ENCODE peak calls at places on chromosomes 11 and 22, in five cellular contexts. D is neuronal stem cell, Q is mesenchymal stem cell, S is IMR-90, I is mesendoderm. U is an unnamed sample.

GRCh38 chr11:87405843-87406242 is 368.1 kb downstream of the TMEM135 start:
- DNase-seq in D (no peak), Q (no peak), S (no peak), I (no peak), U (no peak)

GRCh38 chr11:118930152-118930712 is 4.5 kb upstream of the BCL9L start:
- DNase-seq in D (no peak), Q (peak), S (peak), I (peak), U (peak)

GRCh38 chr22:44667829-44668189 is 34.2 kb upstream of the PRR5 start:
- DNase-seq in D (no peak), Q (no peak), S (no peak), I (no peak), U (no peak)

GRCh38 chr11:94513091-94513490 is 830 bp downstream of the C11orf97 start:
- DNase-seq in D (no peak), Q (no peak), S (no peak), I (no peak), U (no peak)

GRCh38 chr11:44110231-44110679 is 14.8 kb downstream of the EXT2 start:
- DNase-seq in D (peak), Q (peak), S (peak), I (peak), U (peak)

GRCh38 chr11:1511937-1512496 is 25.4 kb upstream of the MOB2 start:
- DNase-seq in D (no peak), Q (no peak), S (no peak), I (no peak), U (no peak)

GRCh38 chr11:128599729-128600128 is 12.4 kb upstream of the ETS1 start:
- DNase-seq in D (no peak), Q (peak), S (peak), I (no peak), U (no peak)

GRCh38 chr11:111500481-111500880 is 11.7 kb downstream of the BTG4 start:
- DNase-seq in D (no peak), Q (no peak), S (no peak), I (no peak), U (no peak)

GRCh38 chr22:37095113-37095512 is 14.4 kb downstream of the TMPRSS6 start:
- DNase-seq in D (no peak), Q (no peak), S (no peak), I (no peak), U (no peak)

GRCh38 chr11:88320149-88320559 is 17.4 kb downstream of the CTSC start:
- DNase-seq in D (no peak), Q (peak), S (peak), I (no peak), U (no peak)

GRCh38 chr11:35662061-35662648 is 420 bp upstream of the TRIM44 start:
- DNase-seq in D (no peak), Q (no peak), S (no peak), I (no peak), U (no peak)

GRCh38 chr11:16265022-16265421 is 91.3 kb downstream of the SOX6 start:
- DNase-seq in D (no peak), Q (no peak), S (no peak), I (no peak), U (no peak)

GRCh38 chr22:33803883-33804282 is 116.4 kb downstream of the LARGE1 start:
- DNase-seq in D (no peak), Q (no peak), S (peak), I (no peak), U (no peak)

GRCh38 chr22:21659864-21660525 is 5.8 kb upstream of the PPIL2 start:
- DNase-seq in D (no peak), Q (no peak), S (no peak), I (no peak), U (no peak)

GRCh38 chr11:130798280-130798679 is 118.0 kb downstream of the SNX19 start:
- DNase-seq in D (no peak), Q (peak), S (peak), I (no peak), U (no peak)

DNA sequence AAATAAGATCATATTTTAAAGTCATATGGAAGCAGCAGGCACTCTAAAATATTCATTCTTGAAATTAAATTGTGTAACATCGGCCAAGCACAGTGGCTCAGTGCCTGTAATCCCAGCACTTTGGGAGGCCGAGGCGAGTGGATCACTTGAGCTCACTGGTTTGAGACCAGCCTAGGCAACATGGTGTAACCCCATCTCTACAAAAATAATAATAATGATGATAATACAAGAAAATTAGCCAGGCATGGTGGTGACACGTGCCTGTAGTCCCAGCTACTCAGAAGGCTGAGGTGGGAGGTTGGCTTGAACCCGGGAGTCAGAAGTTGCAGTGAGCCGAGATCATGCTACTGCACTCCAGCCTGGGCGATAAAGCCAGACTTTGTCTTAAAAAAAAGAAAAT is 77.4 kb downstream of the TRIM29 start:
- DNase-seq in D (no peak), Q (no peak), S (no peak), I (no peak), U (no peak)
- H2AK5ac ChIP-seq in D (no peak), Q (no peak), S (no peak), I (no peak), U (no peak)

GRCh38 chr11:8964324-8965320 is at the start of gene TMEM9B:
- DNase-seq in D (peak), Q (peak), S (peak), I (peak), U (peak)
- H2AK5ac ChIP-seq in D (no peak), Q (no peak), S (peak), I (no peak), U (no peak)

GRCh38 chr22:20079745-20080444 is at the start of gene DGCR8:
- DNase-seq in D (peak), Q (peak), S (peak), I (peak), U (peak)
- H2AK5ac ChIP-seq in D (peak), Q (peak), S (peak), I (peak), U (peak)

GRCh38 chr22:50186789-50187523 is 1.2 kb downstream of the TRABD start:
- DNase-seq in D (no peak), Q (peak), S (peak), I (no peak), U (no peak)
- H2AK5ac ChIP-seq in D (peak), Q (peak), S (peak), I (no peak), U (no peak)

GRCh38 chr11:12209096-12209495 is 98.7 kb downstream of the MICAL2 start:
- DNase-seq in D (no peak), Q (no peak), S (no peak), I (no peak), U (no peak)

GRCh38 chr11:12205330-12205729 is 94.9 kb downstream of the MICAL2 start:
- DNase-seq in D (no peak), Q (peak), S (peak), I (no peak), U (no peak)

GRCh38 chr11:12210200-12210599 is 99.8 kb downstream of the MICAL2 start:
- DNase-seq in D (no peak), Q (no peak), S (no peak), I (no peak), U (no peak)

GRCh38 chr11:12206529-12206928 is 96.1 kb downstream of the MICAL2 start:
- DNase-seq in D (no peak), Q (peak), S (peak), I (no peak), U (no peak)

GRCh38 chr11:12207384-12208150 is 97.2 kb downstream of the MICAL2 start:
- DNase-seq in D (no peak), Q (peak), S (peak), I (no peak), U (no peak)
- H2AK5ac ChIP-seq in D (no peak), Q (peak), S (peak), I (no peak), U (no peak)

DNA sequence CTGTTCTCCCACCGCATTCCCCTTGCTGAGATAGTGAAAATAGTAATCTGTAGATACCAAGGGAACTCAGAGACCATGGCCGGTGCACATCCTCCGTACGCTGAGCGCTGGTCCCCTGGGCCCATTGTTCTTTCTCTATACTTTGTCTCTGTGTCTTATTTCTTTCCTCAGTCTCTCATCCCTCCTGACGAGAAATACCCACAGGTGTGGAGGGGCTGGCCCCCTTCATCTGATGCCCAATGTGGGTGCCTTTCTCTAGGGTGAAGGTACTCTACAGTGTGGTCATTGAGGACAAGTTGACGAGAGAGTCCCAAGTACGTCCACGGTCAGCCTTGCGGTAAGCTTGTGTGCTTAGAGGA is 41.6 kb downstream of the IGLL1 start:
- DNase-seq in D (no peak), Q (no peak), S (no peak), I (no peak), U (no peak)
- H2AK5ac ChIP-seq in D (no peak), Q (no peak), S (no peak), I (no peak), U (peak)

GRCh38 chr11:2816517-2816916 is 69.1 kb downstream of the CDKN1C start:
- DNase-seq in D (no peak), Q (no peak), S (no peak), I (no peak), U (no peak)
- H2AK5ac ChIP-seq in D (no peak), Q (peak), S (peak), I (no peak), U (no peak)

GRCh38 chr11:62542111-62542745 is 4.4 kb downstream of the AHNAK start:
- DNase-seq in D (no peak), Q (no peak), S (peak), I (no peak), U (peak)
- H2AK5ac ChIP-seq in D (peak), Q (peak), S (peak), I (peak), U (no peak)

DNA sequence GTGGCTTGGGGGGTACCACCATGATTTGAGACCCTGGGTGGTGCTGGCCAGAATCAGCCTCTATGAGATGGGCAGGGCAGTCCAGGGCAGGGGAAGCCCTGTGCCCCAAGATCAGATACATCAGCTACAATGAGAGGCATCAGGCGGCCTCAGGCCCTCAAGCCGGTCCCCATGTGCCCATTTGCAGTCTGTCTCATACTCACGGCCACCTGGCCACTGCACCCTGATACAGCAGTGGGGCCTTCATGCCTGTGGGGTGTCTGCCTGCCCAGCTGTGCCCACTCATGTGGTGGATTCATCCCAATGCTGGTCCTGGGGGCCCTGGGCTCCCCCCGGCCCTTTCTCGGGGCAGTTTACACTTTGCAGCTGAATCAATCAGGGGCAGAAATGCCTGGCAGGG is 42.4 kb upstream of the KCNQ1OT1 start:
- DNase-seq in D (no peak), Q (no peak), S (no peak), I (no peak), U (no peak)
- H2AK5ac ChIP-seq in D (peak), Q (peak), S (peak), I (no peak), U (no peak)

DNA sequence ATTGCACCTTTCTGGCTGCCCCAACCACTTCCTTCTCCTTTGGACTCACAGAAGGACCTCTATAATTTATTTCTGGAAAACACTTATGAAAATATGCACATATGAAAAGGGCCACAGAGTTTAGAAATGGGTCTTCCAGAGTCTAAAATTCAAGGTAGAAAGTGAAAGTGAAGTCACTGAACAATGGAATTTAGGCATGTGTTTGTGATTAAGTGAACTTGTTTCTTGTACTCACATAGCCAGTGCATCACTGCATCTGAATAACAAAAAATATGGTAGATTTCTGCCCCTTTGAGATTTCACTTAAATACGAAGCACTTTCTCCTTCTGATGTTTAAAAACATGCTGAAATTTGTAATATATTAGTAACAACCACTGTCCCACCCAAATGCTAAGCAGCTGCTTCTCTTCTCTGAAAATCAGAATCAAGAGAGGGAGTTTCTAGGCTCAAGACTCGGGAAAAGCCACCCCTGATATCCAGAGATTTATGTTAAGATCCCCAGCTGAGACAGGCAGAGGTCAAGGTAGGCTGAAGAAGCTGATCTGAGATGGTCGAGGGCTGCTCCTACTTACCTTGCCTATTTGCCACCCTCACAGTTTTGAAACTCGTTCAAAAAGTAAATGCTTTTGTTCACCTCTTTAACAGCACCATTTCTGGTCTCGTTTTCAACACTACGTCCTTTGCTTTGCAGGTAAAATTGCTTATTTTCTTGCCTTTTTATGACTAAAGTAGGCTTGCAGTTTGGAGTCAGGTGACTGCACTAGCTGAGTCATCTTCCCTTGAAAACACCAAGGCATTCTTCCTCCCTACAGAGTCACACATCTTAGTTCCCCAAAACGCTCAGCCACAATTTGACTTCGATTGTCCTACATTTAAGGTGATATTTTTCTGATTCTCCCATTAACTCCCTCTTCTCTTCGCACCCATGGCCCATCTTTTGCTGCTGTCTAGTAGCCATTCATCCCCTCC is at the start of gene XKR3:
- DNase-seq in D (no peak), Q (no peak), S (no peak), I (peak), U (no peak)
- H2AK5ac ChIP-seq in D (no peak), Q (no peak), S (no peak), I (no peak), U (no peak)

U was measured in H1.